ENCODE peak calls at places on chromosomes 11 and 22, in nine cellular contexts. One of them, this sample, is unnamed.

GRCh38 chr11:44443836-44444769 is 121.4 kb upstream of the CD82 start:
- DNase-seq in small intestine: no peak
- DNase-seq in IMR-90: no peak
- DNase-seq in GM12865: no peak
- DNase-seq in activated T-cell treated with anti-CD3 and anti-CD28 coated beads, Interleukin-2, amount 50 U/mL, for 72 hours: no peak
- DNase-seq in effector memory CD4-positive, alpha-beta T cell: no peak
- DNase-seq in HCEC 1CT: no peak
- DNase-seq in ELR: no peak
- DNase-seq in adipocyte: no peak
- DNase-seq in this sample: no peak

GRCh38 chr11:21865541-21865940 is 327.3 kb upstream of the ANO5 start:
- DNase-seq in small intestine: no peak
- DNase-seq in IMR-90: no peak
- DNase-seq in GM12865: no peak
- DNase-seq in activated T-cell treated with anti-CD3 and anti-CD28 coated beads, Interleukin-2, amount 50 U/mL, for 72 hours: no peak
- DNase-seq in effector memory CD4-positive, alpha-beta T cell: no peak
- DNase-seq in HCEC 1CT: no peak
- DNase-seq in ELR: no peak
- DNase-seq in adipocyte: no peak
- DNase-seq in this sample: no peak

GRCh38 chr11:43983221-43983795 is 40.9 kb downstream of the C11orf96 start:
- DNase-seq in small intestine: no peak
- DNase-seq in IMR-90: peak; percentile 13
- DNase-seq in GM12865: no peak
- DNase-seq in activated T-cell treated with anti-CD3 and anti-CD28 coated beads, Interleukin-2, amount 50 U/mL, for 72 hours: no peak
- DNase-seq in effector memory CD4-positive, alpha-beta T cell: no peak
- DNase-seq in HCEC 1CT: no peak
- DNase-seq in ELR: peak; percentile 28
- DNase-seq in adipocyte: no peak
- DNase-seq in this sample: no peak

GRCh38 chr11:60863550-60864521 is 3.5 kb upstream of the ZP1 start:
- DNase-seq in small intestine: no peak
- DNase-seq in IMR-90: no peak
- DNase-seq in GM12865: no peak
- DNase-seq in activated T-cell treated with anti-CD3 and anti-CD28 coated beads, Interleukin-2, amount 50 U/mL, for 72 hours: no peak
- DNase-seq in effector memory CD4-positive, alpha-beta T cell: no peak
- DNase-seq in HCEC 1CT: no peak
- DNase-seq in ELR: no peak
- DNase-seq in adipocyte: no peak
- DNase-seq in this sample: no peak

GRCh38 chr11:62497132-62497915 is 49.3 kb downstream of the AHNAK start:
- DNase-seq in small intestine: peak; percentile 93
- DNase-seq in IMR-90: peak; percentile 81
- DNase-seq in GM12865: peak; percentile 41
- DNase-seq in activated T-cell treated with anti-CD3 and anti-CD28 coated beads, Interleukin-2, amount 50 U/mL, for 72 hours: peak; percentile 4
- DNase-seq in effector memory CD4-positive, alpha-beta T cell: no peak
- DNase-seq in HCEC 1CT: peak; percentile 91
- DNase-seq in ELR: peak; percentile 82
- DNase-seq in adipocyte: peak; percentile 79
- DNase-seq in this sample: peak; percentile 62

GRCh38 chr22:46086577-46087335 is 63.6 kb upstream of the PPARA start:
- DNase-seq in small intestine: no peak
- DNase-seq in IMR-90: peak; percentile 29
- DNase-seq in GM12865: no peak
- DNase-seq in activated T-cell treated with anti-CD3 and anti-CD28 coated beads, Interleukin-2, amount 50 U/mL, for 72 hours: no peak
- DNase-seq in effector memory CD4-positive, alpha-beta T cell: no peak
- DNase-seq in HCEC 1CT: peak; percentile 76
- DNase-seq in ELR: peak; percentile 67
- DNase-seq in adipocyte: no peak
- DNase-seq in this sample: no peak

GRCh38 chr22:24427500-24428164 is at the start of gene ADORA2A:
- DNase-seq in small intestine: peak; percentile 51
- DNase-seq in IMR-90: no peak
- DNase-seq in GM12865: peak; percentile 88
- DNase-seq in activated T-cell treated with anti-CD3 and anti-CD28 coated beads, Interleukin-2, amount 50 U/mL, for 72 hours: peak; percentile 82
- DNase-seq in effector memory CD4-positive, alpha-beta T cell: peak; percentile 78
- DNase-seq in HCEC 1CT: no peak
- DNase-seq in ELR: no peak
- DNase-seq in adipocyte: no peak
- DNase-seq in this sample: peak; percentile 84

GRCh38 chr11:111745719-111746504 is 20.3 kb downstream of the PPP2R1B start:
- DNase-seq in small intestine: no peak
- DNase-seq in IMR-90: peak; percentile 75
- DNase-seq in GM12865: no peak
- DNase-seq in activated T-cell treated with anti-CD3 and anti-CD28 coated beads, Interleukin-2, amount 50 U/mL, for 72 hours: no peak
- DNase-seq in effector memory CD4-positive, alpha-beta T cell: no peak
- DNase-seq in HCEC 1CT: peak; percentile 73
- DNase-seq in ELR: peak; percentile 65
- DNase-seq in adipocyte: peak; percentile 67
- DNase-seq in this sample: no peak

GRCh38 chr11:2578006-2578933 is 121.5 kb downstream of the KCNQ1OT1 start:
- DNase-seq in small intestine: no peak
- DNase-seq in IMR-90: no peak
- DNase-seq in GM12865: no peak
- DNase-seq in activated T-cell treated with anti-CD3 and anti-CD28 coated beads, Interleukin-2, amount 50 U/mL, for 72 hours: no peak
- DNase-seq in effector memory CD4-positive, alpha-beta T cell: no peak
- DNase-seq in HCEC 1CT: no peak
- DNase-seq in ELR: no peak
- DNase-seq in adipocyte: no peak
- DNase-seq in this sample: peak; percentile 8

GRCh38 chr11:10660323-10660722 is 33.2 kb downstream of the IRAG1 start:
- DNase-seq in small intestine: no peak
- DNase-seq in IMR-90: no peak
- DNase-seq in GM12865: no peak
- DNase-seq in activated T-cell treated with anti-CD3 and anti-CD28 coated beads, Interleukin-2, amount 50 U/mL, for 72 hours: no peak
- DNase-seq in effector memory CD4-positive, alpha-beta T cell: no peak
- DNase-seq in HCEC 1CT: no peak
- DNase-seq in ELR: no peak
- DNase-seq in adipocyte: no peak
- DNase-seq in this sample: no peak

GRCh38 chr11:1766719-1767398 is 3.1 kb upstream of the CTSD start:
- DNase-seq in small intestine: no peak
- DNase-seq in IMR-90: no peak
- DNase-seq in GM12865: no peak
- DNase-seq in activated T-cell treated with anti-CD3 and anti-CD28 coated beads, Interleukin-2, amount 50 U/mL, for 72 hours: peak; percentile 0
- DNase-seq in effector memory CD4-positive, alpha-beta T cell: no peak
- DNase-seq in HCEC 1CT: no peak
- DNase-seq in ELR: no peak
- DNase-seq in adipocyte: no peak
- DNase-seq in this sample: no peak

GRCh38 chr11:60872952-60873524 is 5.7 kb downstream of the ZP1 start:
- DNase-seq in small intestine: no peak
- DNase-seq in IMR-90: peak; percentile 89
- DNase-seq in GM12865: no peak
- DNase-seq in activated T-cell treated with anti-CD3 and anti-CD28 coated beads, Interleukin-2, amount 50 U/mL, for 72 hours: no peak
- DNase-seq in effector memory CD4-positive, alpha-beta T cell: no peak
- DNase-seq in HCEC 1CT: peak; percentile 85
- DNase-seq in ELR: peak; percentile 97
- DNase-seq in adipocyte: peak; percentile 44
- DNase-seq in this sample: peak; percentile 26

GRCh38 chr11:69292221-69292648 is 1.7 kb upstream of the MYEOV start:
- DNase-seq in small intestine: no peak
- DNase-seq in IMR-90: no peak
- DNase-seq in GM12865: peak; percentile 41
- DNase-seq in activated T-cell treated with anti-CD3 and anti-CD28 coated beads, Interleukin-2, amount 50 U/mL, for 72 hours: peak; percentile 51
- DNase-seq in effector memory CD4-positive, alpha-beta T cell: no peak
- DNase-seq in HCEC 1CT: no peak
- DNase-seq in ELR: no peak
- DNase-seq in adipocyte: peak; percentile 55
- DNase-seq in this sample: peak; percentile 50

GRCh38 chr11:47983464-47984397 is 3.4 kb downstream of the PTPRJ start:
- DNase-seq in small intestine: peak; percentile 68
- DNase-seq in IMR-90: peak; percentile 73
- DNase-seq in GM12865: no peak
- DNase-seq in activated T-cell treated with anti-CD3 and anti-CD28 coated beads, Interleukin-2, amount 50 U/mL, for 72 hours: no peak
- DNase-seq in effector memory CD4-positive, alpha-beta T cell: no peak
- DNase-seq in HCEC 1CT: no peak
- DNase-seq in ELR: peak; percentile 70
- DNase-seq in adipocyte: no peak
- DNase-seq in this sample: no peak

GRCh38 chr11:40722179-40722795 is 737.2 kb downstream of the LRRC4C start:
- DNase-seq in small intestine: peak; percentile 6
- DNase-seq in IMR-90: peak; percentile 0
- DNase-seq in GM12865: peak; percentile 44
- DNase-seq in activated T-cell treated with anti-CD3 and anti-CD28 coated beads, Interleukin-2, amount 50 U/mL, for 72 hours: no peak
- DNase-seq in effector memory CD4-positive, alpha-beta T cell: no peak
- DNase-seq in HCEC 1CT: no peak
- DNase-seq in ELR: peak; percentile 9
- DNase-seq in adipocyte: no peak
- DNase-seq in this sample: no peak

GRCh38 chr11:19429108-19429760 is 188.5 kb upstream of the E2F8 start:
- DNase-seq in small intestine: peak; percentile 47
- DNase-seq in IMR-90: no peak
- DNase-seq in GM12865: no peak
- DNase-seq in activated T-cell treated with anti-CD3 and anti-CD28 coated beads, Interleukin-2, amount 50 U/mL, for 72 hours: no peak
- DNase-seq in effector memory CD4-positive, alpha-beta T cell: no peak
- DNase-seq in HCEC 1CT: no peak
- DNase-seq in ELR: no peak
- DNase-seq in adipocyte: no peak
- DNase-seq in this sample: no peak

This sample was measured in transverse colon.